ENCODE peak calls at places on chromosomes 7 and 10, in four cellular contexts. M is IMR-90, D is H1, O is H9. Y is an unnamed sample.

GRCh38 chr10:118304521-118304920 is 37.6 kb downstream of the FAM204A start:
- DNase-seq in M (no peak), D (no peak), O (no peak), Y (no peak)

GRCh38 chr10:22761569-22762220 is 47.3 kb upstream of the PIP4K2A start:
- DNase-seq in M (peak; percentile 6), D (no peak), O (no peak), Y (no peak)

GRCh38 chr7:131745645-131746248 is 189.3 kb upstream of the PODXL start:
- DNase-seq in M (peak; percentile 43), D (peak; percentile 86), O (peak; percentile 85), Y (peak; percentile 76)

GRCh38 chr10:3500408-3500856 is 284.6 kb downstream of the KLF6 start:
- DNase-seq in M (peak; percentile 90), D (peak; percentile 67), O (peak; percentile 81), Y (peak; percentile 94)

GRCh38 chr7:39525926-39526325 is 40.3 kb upstream of the YAE1 start:
- DNase-seq in M (no peak), D (no peak), O (no peak), Y (no peak)

GRCh38 chr7:111708072-111708471 is 145.8 kb upstream of the IMMP2L start:
- DNase-seq in M (peak; percentile 18), D (no peak), O (no peak), Y (peak; percentile 10)

GRCh38 chr10:26269754-26270153 is 53.2 kb downstream of the GAD2 start:
- DNase-seq in M (no peak), D (no peak), O (no peak), Y (peak; percentile 85)

GRCh38 chr7:16708980-16709379 is 44.6 kb upstream of the TSPAN13 start:
- DNase-seq in M (peak; percentile 98), D (no peak), O (no peak), Y (peak; percentile 49)

GRCh38 chr7:157000047-157000726 is 10.3 kb downstream of the MNX1 start:
- DNase-seq in M (no peak), D (peak; percentile 66), O (peak; percentile 56), Y (no peak)

GRCh38 chr7:133780912-133781311 is 346.2 kb upstream of the LRGUK start:
- DNase-seq in M (no peak), D (no peak), O (no peak), Y (no peak)

GRCh38 chr10:76033457-76034196 is 602.2 kb downstream of the LRMDA start:
- DNase-seq in M (peak; percentile 5), D (no peak), O (peak; percentile 51), Y (peak; percentile 35)

GRCh38 chr7:82029236-82029635 is 259.4 kb upstream of the HGF start:
- DNase-seq in M (no peak), D (no peak), O (no peak), Y (no peak)

GRCh38 chr7:3200504-3200903 is 100.5 kb upstream of the SDK1 start:
- DNase-seq in M (peak; percentile 62), D (peak; percentile 71), O (peak; percentile 83), Y (peak; percentile 82)

GRCh38 chr7:131076032-131076431 is 251.6 kb upstream of the MKLN1 start:
- DNase-seq in M (peak; percentile 92), D (no peak), O (no peak), Y (no peak)

GRCh38 chr10:72297968-72298773 is 24.4 kb downstream of the DDIT4 start:
- DNase-seq in M (peak; percentile 97), D (peak; percentile 96), O (peak; percentile 98), Y (peak; percentile 99)

GRCh38 chr10:69407621-69408301 is 9.0 kb downstream of the TACR2 start:
- DNase-seq in M (no peak), D (peak; percentile 65), O (peak; percentile 62), Y (peak; percentile 70)

GRCh38 chr7:20107582-20107981 is 109.6 kb downstream of the MACC1 start:
- DNase-seq in M (no peak), D (no peak), O (no peak), Y (no peak)

GRCh38 chr10:42941790-42942189 is 135.1 kb upstream of the RET start:
- DNase-seq in M (no peak), D (peak; percentile 33), O (peak; percentile 14), Y (no peak)

GRCh38 chr10:25642736-25643135 is 291.3 kb upstream of the MYO3A start:
- DNase-seq in M (no peak), D (no peak), O (no peak), Y (no peak)

GRCh38 chr10:14971867-14972448 is 12.8 kb downstream of the MEIG1 start:
- DNase-seq in M (no peak), D (peak; percentile 63), O (peak; percentile 61), Y (peak; percentile 56)

GRCh38 chr10:87794285-87794684 is 23.7 kb downstream of the ATAD1 start:
- DNase-seq in M (no peak), D (no peak), O (no peak), Y (no peak)

GRCh38 chr7:144873316-144873845 is 37.5 kb upstream of the TPK1 start:
- DNase-seq in M (no peak), D (no peak), O (no peak), Y (peak; percentile 51)
- H3K56ac ChIP-seq in M (no peak overlapping the region), D (no peak overlapping the region), O (no peak overlapping the region), Y (no peak overlapping the region)

DNA sequence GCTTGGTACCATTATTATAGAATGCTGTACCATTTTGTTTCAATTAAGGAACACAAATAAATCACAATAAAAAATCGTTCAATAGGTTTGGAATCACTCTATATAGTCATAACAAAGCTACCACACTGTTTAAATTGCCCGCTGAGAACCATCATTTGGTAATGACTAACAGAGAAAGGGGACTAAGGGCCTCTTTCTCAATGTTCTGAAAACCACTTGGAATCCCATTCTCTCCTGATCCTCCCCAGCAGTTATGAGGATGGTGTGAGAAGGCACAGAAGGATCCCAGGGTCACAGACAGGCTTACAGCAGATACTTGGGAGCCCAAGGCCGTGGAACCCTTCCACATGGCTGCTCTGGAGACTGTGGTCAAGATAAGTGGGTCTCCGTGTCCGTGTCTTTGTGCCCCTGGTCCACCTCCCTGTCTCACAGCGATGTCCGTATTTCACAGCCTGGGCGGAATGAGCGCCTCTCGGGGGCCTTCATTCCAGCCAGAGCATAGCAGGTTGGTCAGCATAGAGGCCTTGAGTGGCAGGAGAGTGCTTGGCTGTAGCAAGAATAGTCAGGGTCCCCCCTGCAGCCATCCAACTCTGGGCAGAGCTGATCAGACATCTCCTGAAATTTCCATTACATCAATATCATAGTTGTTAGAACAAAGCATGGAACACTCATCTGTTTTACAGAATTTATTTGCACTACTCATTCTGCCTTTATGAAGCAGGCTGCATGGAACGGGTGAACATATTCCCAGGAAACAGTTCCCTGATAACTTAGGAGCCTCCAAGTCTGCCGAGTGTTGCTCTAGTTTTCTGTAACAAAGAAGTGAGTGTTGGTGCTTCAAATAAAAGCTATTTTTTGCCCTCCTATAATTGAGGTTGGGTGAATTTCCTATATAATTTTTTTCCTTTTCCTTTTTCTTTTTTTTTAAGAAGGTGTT is 255.5 kb downstream of the INHBA start:
- DNase-seq in M (peak; percentile 36), D (no peak), O (no peak), Y (peak; percentile 27)
- H4K8ac ChIP-seq in M (no peak overlapping the region), D (no peak overlapping the region), O (no peak overlapping the region), Y (no peak overlapping the region)

DNA sequence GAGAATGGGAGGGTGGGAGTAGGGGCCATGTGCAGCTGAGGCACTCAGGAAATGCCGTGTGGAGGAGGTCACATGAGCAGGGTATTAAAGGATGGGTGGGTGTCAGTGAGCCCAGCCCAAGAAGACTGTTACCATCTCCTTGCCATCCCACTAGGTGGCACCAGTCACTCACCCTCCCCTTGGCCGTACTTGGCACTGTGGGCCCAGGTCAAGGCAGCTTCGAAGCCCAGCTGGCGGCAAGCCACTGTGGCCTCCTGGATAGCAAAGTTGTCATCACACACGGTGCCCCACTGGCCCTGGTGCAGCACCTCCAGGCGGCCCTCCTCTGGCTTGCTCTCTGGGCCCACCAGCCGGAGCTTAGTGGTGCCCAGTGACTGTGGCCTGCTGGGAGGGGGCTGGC is 5.4 kb downstream of the LOXL4 start:
- DNase-seq in M (peak; percentile 36), D (no peak), O (peak; percentile 74), Y (peak; percentile 77)
- H3K9ac ChIP-seq in M (no peak overlapping the region), D (no peak overlapping the region), O (no peak overlapping the region), Y (no peak overlapping the region)

GRCh38 chr7:43577485-43577951 is 5.4 kb upstream of the STK17A start:
- DNase-seq in M (peak; percentile 61), D (no peak), O (peak; percentile 67), Y (peak; percentile 69)
- H3K56ac ChIP-seq in M (no peak overlapping the region), D (no peak overlapping the region), O (no peak overlapping the region), Y (no peak overlapping the region)

DNA sequence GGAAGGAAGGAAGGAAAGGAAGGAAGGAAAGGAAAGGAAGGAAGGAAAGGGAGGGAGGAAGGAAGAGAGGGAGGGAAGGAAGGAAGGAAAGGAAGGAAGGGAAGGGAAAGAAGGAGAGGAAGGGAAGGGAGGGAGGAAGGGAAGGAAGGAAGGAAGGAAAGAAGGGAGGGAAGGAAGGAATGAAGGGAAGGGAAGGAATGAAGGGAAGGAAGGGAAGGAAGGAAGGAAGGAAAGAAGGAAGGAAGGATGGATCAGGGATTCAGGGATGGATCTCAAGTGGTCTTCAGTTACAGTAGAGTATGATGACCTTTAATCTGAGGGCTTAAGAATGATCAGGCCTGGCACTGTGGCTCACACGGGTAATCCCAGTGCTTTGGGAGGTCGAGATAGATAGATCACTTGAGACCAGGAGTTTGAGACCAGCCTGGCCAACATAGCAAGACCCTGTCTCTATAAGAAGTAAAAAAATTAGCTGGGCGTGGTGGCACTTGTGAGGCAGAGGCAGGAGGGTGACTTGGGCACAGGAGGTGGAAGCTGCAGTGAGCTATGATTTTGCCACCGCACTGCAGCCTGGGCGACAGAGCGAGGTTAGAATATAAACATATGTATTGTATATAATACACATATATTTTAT is 760 bp upstream of the FOXK1 start:
- DNase-seq in M (no peak), D (no peak), O (no peak), Y (no peak)
- H4K8ac ChIP-seq in M (peak overlapping the region; percentile 100), D (no peak overlapping the region), O (no peak overlapping the region), Y (peak overlapping the region; percentile 98)

Y was measured in mesendoderm.